ENCODE peak calls at places on chromosomes 12 and 14, in seven cellular contexts. One of them, this sample, is unnamed.

GRCh38 chr14:75144944-75145343 is 18.1 kb upstream of the NEK9 start:
- DNase-seq in AG04450: no peak
- DNase-seq in CD4-positive, CD25-positive, alpha-beta regulatory T cell: no peak
- DNase-seq in fibroblast of mammary gland: no peak
- DNase-seq in MM.1S: no peak
- DNase-seq in H7: no peak
- DNase-seq in Caco-2: no peak
- DNase-seq in this sample: no peak

GRCh38 chr14:99564903-99565259 is 39.1 kb downstream of the CCDC85C start:
- DNase-seq in AG04450: no peak
- DNase-seq in MM.1S: no peak
- DNase-seq in fibroblast of mammary gland: no peak
- DNase-seq in H7: no peak
- DNase-seq in CD4-positive, CD25-positive, alpha-beta regulatory T cell: no peak
- DNase-seq in Caco-2: no peak
- DNase-seq in this sample: no peak

GRCh38 chr14:44291516-44291915 is 215.6 kb downstream of the FSCB start:
- DNase-seq in H7: no peak
- DNase-seq in Caco-2: no peak
- DNase-seq in AG04450: no peak
- DNase-seq in fibroblast of mammary gland: no peak
- DNase-seq in CD4-positive, CD25-positive, alpha-beta regulatory T cell: no peak
- DNase-seq in MM.1S: no peak
- DNase-seq in this sample: no peak

GRCh38 chr12:1197264-1198018 is 206.4 kb downstream of the ERC1 start:
- DNase-seq in H7: no peak
- DNase-seq in CD4-positive, CD25-positive, alpha-beta regulatory T cell: no peak
- DNase-seq in AG04450: no peak
- DNase-seq in Caco-2: no peak
- DNase-seq in fibroblast of mammary gland: peak
- DNase-seq in MM.1S: no peak
- DNase-seq in this sample: no peak

GRCh38 chr14:59320771-59321170 is 132.3 kb downstream of the DAAM1 start:
- DNase-seq in AG04450: no peak
- DNase-seq in Caco-2: no peak
- DNase-seq in fibroblast of mammary gland: peak
- DNase-seq in CD4-positive, CD25-positive, alpha-beta regulatory T cell: no peak
- DNase-seq in H7: no peak
- DNase-seq in MM.1S: no peak
- DNase-seq in this sample: no peak

GRCh38 chr12:66627988-66628317 is 50.9 kb downstream of the GRIP1 start:
- DNase-seq in MM.1S: no peak
- DNase-seq in Caco-2: no peak
- DNase-seq in AG04450: no peak
- DNase-seq in H7: no peak
- DNase-seq in fibroblast of mammary gland: no peak
- DNase-seq in CD4-positive, CD25-positive, alpha-beta regulatory T cell: no peak
- DNase-seq in this sample: no peak

GRCh38 chr12:10131101-10131632 is 1.2 kb upstream of the CLEC7A start:
- DNase-seq in MM.1S: no peak
- DNase-seq in AG04450: no peak
- DNase-seq in CD4-positive, CD25-positive, alpha-beta regulatory T cell: no peak
- DNase-seq in H7: no peak
- DNase-seq in fibroblast of mammary gland: no peak
- DNase-seq in Caco-2: no peak
- DNase-seq in this sample: no peak

GRCh38 chr12:132525833-132526455 is 36.0 kb downstream of the FBRSL1 start:
- DNase-seq in MM.1S: no peak
- DNase-seq in AG04450: no peak
- DNase-seq in CD4-positive, CD25-positive, alpha-beta regulatory T cell: no peak
- DNase-seq in Caco-2: no peak
- DNase-seq in H7: peak
- DNase-seq in fibroblast of mammary gland: no peak
- DNase-seq in this sample: no peak

GRCh38 chr14:69458350-69458749 is 26.2 kb upstream of the PLEKHD1 start:
- DNase-seq in H7: no peak
- DNase-seq in Caco-2: no peak
- DNase-seq in MM.1S: no peak
- DNase-seq in AG04450: no peak
- DNase-seq in fibroblast of mammary gland: no peak
- DNase-seq in CD4-positive, CD25-positive, alpha-beta regulatory T cell: no peak
- DNase-seq in this sample: no peak

GRCh38 chr12:131116437-131117117 is 162.9 kb downstream of the ADGRD1 start:
- DNase-seq in Caco-2: no peak
- DNase-seq in CD4-positive, CD25-positive, alpha-beta regulatory T cell: no peak
- DNase-seq in AG04450: no peak
- DNase-seq in H7: peak
- DNase-seq in MM.1S: no peak
- DNase-seq in fibroblast of mammary gland: peak
- DNase-seq in this sample: no peak
- H3K4me3 ChIP-seq in Caco-2: no peak
- H3K4me3 ChIP-seq in CD4-positive, CD25-positive, alpha-beta regulatory T cell: no peak
- H3K4me3 ChIP-seq in AG04450: no peak
- H3K4me3 ChIP-seq in H7: no peak
- H3K4me3 ChIP-seq in MM.1S: no peak
- H3K4me3 ChIP-seq in fibroblast of mammary gland: no peak
- H3K4me3 ChIP-seq in this sample: no peak

GRCh38 chr14:102264355-102264754 is 40.6 kb downstream of the MOK start:
- DNase-seq in AG04450: no peak
- DNase-seq in MM.1S: no peak
- DNase-seq in Caco-2: no peak
- DNase-seq in H7: no peak
- DNase-seq in CD4-positive, CD25-positive, alpha-beta regulatory T cell: no peak
- DNase-seq in fibroblast of mammary gland: peak
- DNase-seq in this sample: no peak

GRCh38 chr14:102262894-102263462 is 42.0 kb downstream of the MOK start:
- DNase-seq in CD4-positive, CD25-positive, alpha-beta regulatory T cell: no peak
- DNase-seq in H7: peak
- DNase-seq in MM.1S: no peak
- DNase-seq in Caco-2: no peak
- DNase-seq in fibroblast of mammary gland: peak
- DNase-seq in AG04450: no peak
- DNase-seq in this sample: no peak

DNA sequence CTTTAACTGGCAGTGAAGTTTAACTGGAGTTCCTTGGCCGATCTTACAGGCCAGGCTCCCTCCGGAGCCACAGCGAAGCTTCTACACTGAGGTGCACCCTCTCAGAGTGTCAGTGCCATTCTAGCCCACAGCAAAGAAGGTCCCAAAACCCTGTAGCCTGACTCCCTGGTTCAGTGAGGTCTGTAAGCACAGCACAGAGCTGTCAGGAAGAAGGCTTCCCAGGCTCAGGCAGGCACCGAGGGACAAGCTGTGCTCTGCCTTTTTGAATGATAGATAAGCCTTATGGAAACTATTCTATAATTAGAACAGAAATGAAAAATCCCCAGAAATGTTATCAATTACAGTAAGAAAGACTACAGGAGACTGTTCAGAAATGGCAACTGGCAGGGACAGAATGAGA is 40.2 kb downstream of the MOK start:
- DNase-seq in Caco-2: no peak
- DNase-seq in CD4-positive, CD25-positive, alpha-beta regulatory T cell: no peak
- DNase-seq in fibroblast of mammary gland: no peak
- DNase-seq in MM.1S: no peak
- DNase-seq in AG04450: no peak
- DNase-seq in H7: no peak
- DNase-seq in this sample: no peak
- H3K4me3 ChIP-seq in Caco-2: no peak
- H3K4me3 ChIP-seq in CD4-positive, CD25-positive, alpha-beta regulatory T cell: no peak
- H3K4me3 ChIP-seq in fibroblast of mammary gland: no peak
- H3K4me3 ChIP-seq in MM.1S: no peak
- H3K4me3 ChIP-seq in AG04450: no peak
- H3K4me3 ChIP-seq in H7: no peak
- H3K4me3 ChIP-seq in this sample: no peak

DNA sequence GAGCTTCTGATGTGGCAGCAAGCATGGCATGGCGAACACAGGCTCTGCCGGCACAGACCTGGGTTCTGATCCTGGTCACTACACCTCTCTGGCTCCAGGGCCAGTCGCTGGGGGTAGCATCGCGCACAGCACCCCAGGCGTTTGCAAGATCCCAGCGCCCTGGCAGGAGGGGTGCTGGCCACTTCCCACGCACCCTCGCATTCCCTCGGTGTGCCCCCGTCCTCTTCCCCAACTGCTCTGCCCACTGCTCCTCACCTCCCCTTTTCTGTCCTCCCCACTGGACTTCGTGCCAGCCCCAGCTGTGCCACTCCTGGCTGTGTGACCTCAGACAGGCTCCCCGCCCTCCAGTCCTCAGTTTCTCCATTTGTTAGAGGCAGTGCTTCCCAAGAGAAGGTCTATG is 2.8 kb downstream of the CDK2AP1 start:
- DNase-seq in AG04450: no peak
- DNase-seq in Caco-2: no peak
- DNase-seq in CD4-positive, CD25-positive, alpha-beta regulatory T cell: no peak
- DNase-seq in fibroblast of mammary gland: no peak
- DNase-seq in MM.1S: no peak
- DNase-seq in H7: peak
- DNase-seq in this sample: no peak
- H3K4me3 ChIP-seq in AG04450: peak
- H3K4me3 ChIP-seq in Caco-2: no peak
- H3K4me3 ChIP-seq in CD4-positive, CD25-positive, alpha-beta regulatory T cell: no peak
- H3K4me3 ChIP-seq in fibroblast of mammary gland: peak
- H3K4me3 ChIP-seq in MM.1S: no peak
- H3K4me3 ChIP-seq in H7: no peak
- H3K4me3 ChIP-seq in this sample: no peak

GRCh38 chr12:27549801-27550652 is 26.0 kb downstream of the PPFIBP1 start:
- DNase-seq in H7: no peak
- DNase-seq in MM.1S: no peak
- DNase-seq in Caco-2: peak
- DNase-seq in fibroblast of mammary gland: peak
- DNase-seq in CD4-positive, CD25-positive, alpha-beta regulatory T cell: no peak
- DNase-seq in AG04450: peak
- DNase-seq in this sample: no peak

GRCh38 chr12:27551172-27551840 is 27.3 kb downstream of the PPFIBP1 start:
- DNase-seq in CD4-positive, CD25-positive, alpha-beta regulatory T cell: no peak
- DNase-seq in fibroblast of mammary gland: peak
- DNase-seq in AG04450: no peak
- DNase-seq in MM.1S: no peak
- DNase-seq in Caco-2: no peak
- DNase-seq in H7: no peak
- DNase-seq in this sample: no peak

GRCh38 chr12:27552235-27552634 is 28.2 kb downstream of the PPFIBP1 start:
- DNase-seq in fibroblast of mammary gland: no peak
- DNase-seq in MM.1S: no peak
- DNase-seq in Caco-2: no peak
- DNase-seq in AG04450: no peak
- DNase-seq in CD4-positive, CD25-positive, alpha-beta regulatory T cell: no peak
- DNase-seq in H7: no peak
- DNase-seq in this sample: no peak

GRCh38 chr12:27549231-27549800 is 25.3 kb downstream of the PPFIBP1 start:
- DNase-seq in fibroblast of mammary gland: peak
- DNase-seq in MM.1S: no peak
- DNase-seq in CD4-positive, CD25-positive, alpha-beta regulatory T cell: no peak
- DNase-seq in AG04450: no peak
- DNase-seq in H7: no peak
- DNase-seq in Caco-2: no peak
- DNase-seq in this sample: no peak

GRCh38 chr12:27550653-27550975 is 26.6 kb downstream of the PPFIBP1 start:
- DNase-seq in H7: no peak
- DNase-seq in MM.1S: no peak
- DNase-seq in AG04450: no peak
- DNase-seq in CD4-positive, CD25-positive, alpha-beta regulatory T cell: no peak
- DNase-seq in Caco-2: no peak
- DNase-seq in fibroblast of mammary gland: no peak
- DNase-seq in this sample: no peak
- H3K4me3 ChIP-seq in H7: no peak
- H3K4me3 ChIP-seq in MM.1S: no peak
- H3K4me3 ChIP-seq in AG04450: no peak
- H3K4me3 ChIP-seq in CD4-positive, CD25-positive, alpha-beta regulatory T cell: no peak
- H3K4me3 ChIP-seq in Caco-2: no peak
- H3K4me3 ChIP-seq in fibroblast of mammary gland: no peak
- H3K4me3 ChIP-seq in this sample: no peak

DNA sequence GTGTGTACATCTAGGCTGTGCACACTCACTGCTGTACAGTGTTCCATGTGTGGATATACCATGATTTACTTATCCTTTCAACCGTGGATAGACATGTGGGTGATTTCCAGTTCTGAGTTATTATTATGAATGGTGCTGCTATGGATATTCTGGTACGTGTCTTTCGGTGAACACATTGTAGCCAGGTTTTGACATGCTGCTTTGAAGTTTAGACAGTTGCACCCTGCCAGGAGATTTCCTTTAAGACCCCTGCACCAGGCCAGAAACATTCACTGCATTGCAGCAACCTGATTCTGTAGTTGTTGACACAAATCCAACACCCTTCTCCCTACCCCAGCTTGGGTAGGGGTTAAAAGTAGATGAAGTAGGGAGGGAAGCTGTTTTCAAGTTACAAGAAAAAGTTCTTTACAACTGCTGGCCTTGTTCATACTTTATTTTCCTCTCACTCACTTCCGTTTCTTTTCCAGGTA is 11.8 kb upstream of the LTA4H start:
- DNase-seq in fibroblast of mammary gland: no peak
- DNase-seq in MM.1S: no peak
- DNase-seq in AG04450: no peak
- DNase-seq in CD4-positive, CD25-positive, alpha-beta regulatory T cell: no peak
- DNase-seq in H7: no peak
- DNase-seq in Caco-2: no peak
- DNase-seq in this sample: no peak
- H3K4me3 ChIP-seq in fibroblast of mammary gland: no peak
- H3K4me3 ChIP-seq in MM.1S: peak
- H3K4me3 ChIP-seq in AG04450: no peak
- H3K4me3 ChIP-seq in CD4-positive, CD25-positive, alpha-beta regulatory T cell: peak
- H3K4me3 ChIP-seq in H7: no peak
- H3K4me3 ChIP-seq in Caco-2: no peak
- H3K4me3 ChIP-seq in this sample: no peak

GRCh38 chr12:87660987-87661769 is 368.0 kb downstream of the C12orf50 start:
- DNase-seq in H7: no peak
- DNase-seq in MM.1S: no peak
- DNase-seq in Caco-2: no peak
- DNase-seq in AG04450: no peak
- DNase-seq in CD4-positive, CD25-positive, alpha-beta regulatory T cell: no peak
- DNase-seq in fibroblast of mammary gland: no peak
- DNase-seq in this sample: no peak
- H3K4me3 ChIP-seq in H7: no peak
- H3K4me3 ChIP-seq in MM.1S: no peak
- H3K4me3 ChIP-seq in Caco-2: no peak
- H3K4me3 ChIP-seq in AG04450: no peak
- H3K4me3 ChIP-seq in CD4-positive, CD25-positive, alpha-beta regulatory T cell: peak
- H3K4me3 ChIP-seq in fibroblast of mammary gland: no peak
- H3K4me3 ChIP-seq in this sample: no peak